ENCODE peak calls at places on chromosome X, in five cellular contexts. I is PC-9; T is CD8-positive, alpha-beta T cell; O is esophagus squamous epithelium; D is IMR-90. A is an unnamed sample.
A peak's percentile ranks its signal among the peaks of the same experiment; 100 is the strongest.

GRCh38 chrX:129831486-129831885 is 12.2 kb downstream of the ZDHHC9 start:
- DNase-seq in D (no peak), O (no peak), I (no peak), T (no peak), A (no peak)

GRCh38 chrX:155313766-155314165 is 20.6 kb downstream of the CLIC2 start:
- DNase-seq in D (no peak), O (no peak), T (no peak), I (peak; percentile 40), A (no peak)

GRCh38 chrX:73647632-73648322 is 84.8 kb downstream of the CHIC1 start:
- DNase-seq in O (no peak), T (no peak), D (no peak), I (no peak), A (peak; percentile 45)

GRCh38 chrX:78517124-78517523 is 142.0 kb downstream of the RTL3 start:
- DNase-seq in I (no peak), T (no peak), D (no peak), O (no peak), A (peak; percentile 76)

GRCh38 chrX:109312757-109313156 is 169.1 kb downstream of the GUCY2F start:
- DNase-seq in O (no peak), I (no peak), T (no peak), D (no peak), A (no peak)

GRCh38 chrX:64093761-64094160 is 111.7 kb downstream of the AMER1 start:
- DNase-seq in T (no peak), D (peak; percentile 4), O (no peak), I (no peak), A (peak; percentile 1)

GRCh38 chrX:12145402-12145801 is 7.1 kb downstream of the FRMPD4 start:
- DNase-seq in I (no peak), T (no peak), O (no peak), D (no peak), A (no peak)

GRCh38 chrX:132877954-132878536 is 80.4 kb downstream of the HS6ST2 start:
- DNase-seq in D (no peak), I (no peak), O (no peak), T (no peak), A (no peak)

DNA sequence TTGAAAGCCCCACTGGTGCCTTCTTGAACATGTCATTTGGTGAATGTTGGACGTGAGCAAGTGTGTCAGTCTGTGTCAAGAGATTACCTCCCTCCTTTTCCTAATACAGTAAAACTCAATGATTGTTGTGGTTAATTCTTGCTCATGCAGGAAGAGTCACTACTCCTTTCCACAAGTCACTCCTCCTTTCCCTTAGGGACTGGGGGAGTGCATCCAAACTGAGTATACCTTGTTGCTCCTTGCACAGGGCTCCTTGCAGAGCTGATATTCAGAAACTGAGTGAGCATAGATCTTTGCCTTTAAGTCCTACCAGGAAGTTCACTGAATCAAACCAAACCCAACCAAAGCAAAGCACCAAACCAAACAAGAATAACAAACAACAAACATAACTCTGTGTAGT is 63.9 kb downstream of the GPR50 start:
- DNase-seq in O (no peak), T (no peak), I (no peak), D (no peak), A (no peak)
- H3K4me3 ChIP-seq in O (no peak overlapping the region), T (no peak overlapping the region), I (no peak overlapping the region), D (no peak overlapping the region), A (no peak overlapping the region)

DNA sequence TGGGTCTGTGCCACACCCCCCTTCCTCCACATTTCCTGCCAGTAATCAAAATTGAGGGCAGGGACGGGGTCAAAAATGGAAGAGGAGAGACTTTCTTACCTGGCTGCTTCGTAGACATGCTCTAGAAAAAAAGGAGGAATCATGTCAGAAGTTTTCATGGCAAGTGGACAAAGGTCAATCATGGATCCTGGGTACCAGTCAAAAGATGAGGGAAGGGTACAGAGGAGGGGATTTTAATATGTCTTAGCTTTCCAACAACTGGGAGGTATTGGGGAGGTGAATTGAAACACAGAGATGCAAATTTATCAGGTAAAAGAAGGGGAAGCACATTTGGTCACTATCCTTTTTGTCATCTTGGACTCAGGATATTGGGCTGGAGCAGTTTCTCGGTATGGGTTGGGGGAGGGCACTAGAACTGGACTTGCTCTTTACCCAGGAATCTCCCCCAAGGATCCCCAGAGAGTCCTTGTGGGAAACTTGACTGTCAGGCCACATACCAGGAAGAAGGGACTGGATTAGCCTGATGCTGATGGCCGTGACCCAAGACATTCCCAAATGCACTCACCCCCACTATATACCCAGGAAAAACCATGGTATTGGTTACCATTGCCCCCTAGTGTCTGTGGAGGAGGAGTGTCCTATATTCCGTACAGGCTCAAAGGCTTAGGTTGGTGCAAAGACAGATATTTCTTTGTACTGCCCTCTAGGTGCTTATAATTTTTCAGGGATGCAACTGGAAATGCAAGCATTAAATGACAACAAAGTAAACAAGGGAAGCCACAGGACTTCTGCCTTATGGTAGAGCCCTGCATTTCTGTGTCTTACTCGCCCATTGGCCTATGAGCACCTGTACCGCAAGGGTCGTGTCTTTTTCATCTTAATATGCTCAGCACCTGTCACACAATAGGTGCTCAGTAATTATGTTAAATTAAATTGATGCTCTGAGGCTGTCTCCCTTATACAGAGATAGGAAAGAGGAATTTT is 16.8 kb downstream of the VSIG4 start:
- DNase-seq in O (no peak), I (no peak), D (no peak), T (no peak), A (no peak)
- TF ChIP-seq CTCF in O (peak; percentile 10), I (no peak), D (peak; percentile 12), T (no peak), A (peak; percentile 31)

DNA sequence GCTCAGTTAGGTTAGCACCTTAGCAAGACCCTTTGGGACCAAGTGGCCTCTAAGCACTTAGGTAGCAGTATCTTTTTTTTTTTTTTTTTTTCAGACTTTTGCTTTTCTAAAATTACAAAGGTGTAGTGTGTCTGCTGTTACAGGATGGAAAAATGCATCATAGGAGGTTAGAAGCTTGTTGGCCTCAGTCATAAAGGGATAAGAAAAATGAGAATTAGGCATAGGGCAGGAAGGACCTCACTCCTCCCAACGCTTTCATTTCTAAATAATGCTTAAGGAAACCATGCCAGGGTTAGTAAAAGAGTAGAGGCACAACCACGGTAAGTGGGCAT is 148.4 kb upstream of the PLAC1 start:
- DNase-seq in I (no peak), T (no peak), D (no peak), O (no peak), A (no peak)
- H3K4me3 ChIP-seq in I (peak overlapping the region; percentile 92), T (peak overlapping the region; percentile 92), D (peak overlapping the region; percentile 62), O (peak overlapping the region; percentile 51), A (peak overlapping the region; percentile 42)

GRCh38 chrX:28589048-28589447 is 1.8 kb downstream of the IL1RAPL1 start:
- DNase-seq in I (no peak), D (no peak), O (no peak), T (no peak), A (no peak)

GRCh38 chrX:28586291-28586690 is 955 bp upstream of the IL1RAPL1 start:
- DNase-seq in I (peak; percentile 2), O (no peak), D (peak; percentile 45), T (no peak), A (no peak)

GRCh38 chrX:28591542-28591941 is 4.3 kb downstream of the IL1RAPL1 start:
- DNase-seq in I (no peak), T (no peak), D (no peak), O (no peak), A (no peak)

GRCh38 chrX:28586891-28587635 is at the start of gene IL1RAPL1:
- DNase-seq in T (no peak), I (no peak), O (no peak), D (peak; percentile 81), A (peak; percentile 3)

DNA sequence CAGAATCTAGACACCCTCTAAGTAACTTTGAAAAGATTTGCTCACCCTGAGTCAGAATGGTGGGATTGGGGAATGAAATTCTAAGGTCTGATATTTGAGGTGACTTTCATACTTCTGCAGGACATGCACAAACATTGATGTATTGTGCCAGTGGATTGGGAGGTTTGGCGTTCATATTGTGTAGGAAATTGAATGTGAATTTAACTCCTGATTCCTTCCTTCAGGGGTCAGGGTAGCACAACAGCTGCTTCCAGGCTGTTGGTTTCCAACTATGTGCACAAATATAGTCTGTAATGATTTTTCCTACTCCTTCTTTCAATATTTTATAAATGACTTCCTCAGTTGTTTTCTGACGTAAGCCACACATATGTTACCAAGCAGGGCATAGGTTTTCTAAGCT is 3.1 kb downstream of the IL1RAPL1 start:
- DNase-seq in I (no peak), O (no peak), D (peak; percentile 32), T (no peak), A (no peak)
- TF ChIP-seq CTCF in I (no peak), O (no peak), D (no peak), T (no peak), A (no peak)

GRCh38 chrX:131830400-131831184 is 192.5 kb upstream of the STK26 start:
- DNase-seq in T (peak; percentile 53), O (no peak), I (peak; percentile 91), D (peak; percentile 69), A (no peak)
- H3K4me3 ChIP-seq in T (no peak overlapping the region), O (no peak overlapping the region), I (peak overlapping the region; percentile 70), D (peak overlapping the region; percentile 28), A (no peak overlapping the region)

GRCh38 chrX:115563633-115564182 is 2.7 kb downstream of the PLS3 start:
- DNase-seq in T (no peak), O (no peak), D (no peak), I (no peak), A (no peak)
- TF ChIP-seq CTCF in T (no peak), O (no peak), D (no peak), I (peak; percentile 39), A (no peak)

GRCh38 chrX:40543661-40544328 is 37.0 kb upstream of the ATP6AP2 start:
- DNase-seq in T (no peak), O (no peak), I (peak; percentile 3), D (peak; percentile 71), A (peak; percentile 49)
- H3K4me3 ChIP-seq in T (no peak overlapping the region), O (no peak overlapping the region), I (no peak overlapping the region), D (no peak overlapping the region), A (no peak overlapping the region)

DNA sequence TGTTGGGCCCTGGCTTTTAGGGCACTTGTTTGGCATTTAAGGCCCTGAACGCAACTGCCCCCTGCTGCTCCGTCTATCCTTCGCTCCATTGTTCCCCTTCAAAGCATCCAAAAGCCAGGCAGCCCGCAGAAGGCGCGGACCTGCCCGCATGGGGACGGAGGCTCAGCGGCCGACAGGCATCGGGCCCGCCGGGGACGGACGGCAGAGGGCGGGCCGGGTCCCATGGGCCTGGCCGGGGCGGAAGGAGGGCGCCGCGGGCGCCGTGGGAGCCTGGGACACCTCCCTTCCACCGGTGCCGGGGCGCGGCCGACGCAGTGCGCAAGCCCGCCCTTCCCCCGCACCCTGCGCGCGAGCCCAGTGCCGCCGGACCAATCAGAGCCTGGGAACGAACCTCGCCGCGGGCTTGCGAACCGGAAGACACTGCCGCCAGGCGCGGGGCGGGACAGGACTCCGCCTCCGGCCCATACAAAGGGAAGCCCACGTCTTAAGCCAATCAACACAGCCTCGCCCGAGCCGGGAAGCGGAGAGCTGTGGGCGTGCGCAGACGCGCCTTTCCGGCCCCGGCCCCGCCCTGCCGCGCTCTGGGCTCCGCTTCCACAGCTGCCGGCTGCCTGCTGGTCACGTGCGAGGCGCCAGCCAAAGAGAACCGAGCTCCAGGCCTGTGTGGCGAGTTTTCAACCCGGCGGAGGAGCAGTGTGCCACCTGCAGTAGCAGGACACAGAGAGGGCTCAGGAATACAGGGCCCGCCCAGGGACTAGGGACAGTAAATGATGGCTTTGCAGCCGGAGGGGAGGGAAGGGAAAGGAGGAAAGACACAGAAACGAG is 2.1 kb upstream of the ARHGAP4 start:
- DNase-seq in I (peak; percentile 99), O (peak; percentile 74), T (peak; percentile 96), D (peak; percentile 98), A (peak; percentile 99)
- TF ChIP-seq CTCF in I (no peak), O (peak; percentile 34), T (no peak), D (no peak), A (no peak)

DNA sequence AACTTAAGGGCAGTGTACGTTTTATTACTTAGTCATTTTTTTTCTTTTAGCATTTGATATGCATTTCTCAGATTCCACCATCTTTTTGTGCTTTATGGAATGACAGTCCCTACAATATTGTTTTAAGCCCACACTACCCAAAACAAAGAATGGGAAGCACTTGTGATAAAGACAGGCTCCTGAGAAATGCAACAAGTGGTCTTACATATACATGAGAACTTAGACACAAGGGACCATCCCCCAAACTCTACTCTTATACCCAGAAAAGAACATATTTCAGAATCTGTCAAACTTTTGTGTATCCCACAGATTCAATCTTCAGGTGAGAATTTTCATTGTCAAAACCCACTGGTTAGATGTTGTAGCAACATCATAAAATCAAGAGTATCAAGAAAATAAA is 491.1 kb downstream of the AFF2 start:
- DNase-seq in I (no peak), T (no peak), O (no peak), D (no peak), A (no peak)
- H3K4me3 ChIP-seq in I (no peak overlapping the region), T (no peak overlapping the region), O (no peak overlapping the region), D (no peak overlapping the region), A (no peak overlapping the region)

A was measured in GM12865.